ENCODE peak calls at places on chromosomes 6 and 20, in six cellular contexts. X is suprapubic skin, C is ovary, K is stomach, Z is uterus, P is A549. I is an unnamed sample.

GRCh38 chr6:84643778-84644177 is 120.6 kb downstream of the TBX18 start:
- DNase-seq in X (no peak), C (no peak), K (no peak), Z (no peak), P (peak; percentile 20), I (no peak)

GRCh38 chr6:15791401-15792137 is 128.7 kb upstream of the DTNBP1 start:
- DNase-seq in X (no peak), C (no peak), K (no peak), Z (no peak), P (no peak), I (no peak)

GRCh38 chr20:23159923-23160445 is 73.9 kb upstream of the CD93 start:
- DNase-seq in X (no peak), C (no peak), K (no peak), Z (no peak), P (no peak), I (no peak)

GRCh38 chr6:106731144-106731842 is 101.9 kb downstream of the QRSL1 start:
- DNase-seq in X (no peak), C (no peak), K (peak; percentile 70), Z (no peak), P (peak; percentile 64), I (no peak)

GRCh38 chr6:104630522-104630921 is 229.2 kb downstream of the HACE1 start:
- DNase-seq in X (no peak), C (no peak), K (no peak), Z (no peak), P (no peak), I (no peak)

GRCh38 chr20:58847483-58847882 is 3.2 kb downstream of the GNAS-AS1 start:
- DNase-seq in X (no peak), C (no peak), K (no peak), Z (no peak), P (no peak), I (no peak)

GRCh38 chr20:51736947-51737346 is 31.2 kb downstream of the ATP9A start:
- DNase-seq in X (no peak), C (no peak), K (no peak), Z (no peak), P (no peak), I (no peak)

GRCh38 chr6:134805163-134805562 is 144.7 kb downstream of the ALDH8A1 start:
- DNase-seq in X (no peak), C (no peak), K (no peak), Z (no peak), P (no peak), I (no peak)

GRCh38 chr20:41169791-41170351 is 32.5 kb downstream of the PLCG1 start:
- DNase-seq in X (peak; percentile 51), C (peak; percentile 12), K (no peak), Z (peak; percentile 12), P (no peak), I (no peak)

GRCh38 chr6:111709615-111710398 is 104.1 kb upstream of the TRAF3IP2 start:
- DNase-seq in X (no peak), C (peak; percentile 76), K (peak; percentile 69), Z (peak; percentile 75), P (peak; percentile 48), I (peak; percentile 83)

GRCh38 chr6:39707962-39708683 is 17.1 kb downstream of the KIF6 start:
- DNase-seq in X (no peak), C (no peak), K (no peak), Z (no peak), P (no peak), I (no peak)

GRCh38 chr20:3412600-3413392 is 5.3 kb upstream of the DNAAF9 start:
- DNase-seq in X (no peak), C (no peak), K (no peak), Z (no peak), P (no peak), I (no peak)

GRCh38 chr20:3209023-3209945 is at the start of gene ITPA:
- DNase-seq in X (peak; percentile 77), C (peak; percentile 57), K (peak; percentile 57), Z (peak; percentile 45), P (peak; percentile 58), I (no peak)

GRCh38 chr6:95545691-95546090 is 31.6 kb upstream of the MANEA start:
- DNase-seq in X (no peak), C (no peak), K (no peak), Z (no peak), P (no peak), I (no peak)

GRCh38 chr6:148711833-148712653 is 34.8 kb upstream of the UST start:
- DNase-seq in X (no peak), C (no peak), K (no peak), Z (no peak), P (no peak), I (no peak)

GRCh38 chr6:143936347-143936746 is 71.7 kb downstream of the PLAGL1 start:
- DNase-seq in X (no peak), C (no peak), K (no peak), Z (no peak), P (no peak), I (no peak)

GRCh38 chr6:101747160-101747559 is 353.7 kb downstream of the GRIK2 start:
- DNase-seq in X (no peak), C (no peak), K (no peak), Z (no peak), P (no peak), I (no peak)

GRCh38 chr20:23298926-23299672 is 51.5 kb upstream of the NXT1 start:
- DNase-seq in X (no peak), C (no peak), K (no peak), Z (no peak), P (no peak), I (no peak)

GRCh38 chr6:122712864-122713612 is 66.5 kb upstream of the FABP7 start:
- DNase-seq in X (no peak), C (no peak), K (no peak), Z (no peak), P (no peak), I (no peak)

GRCh38 chr20:35437599-35437998 is 429 bp downstream of the GDF5 start:
- DNase-seq in X (no peak), C (no peak), K (no peak), Z (no peak), P (no peak), I (no peak)

GRCh38 chr6:72968704-72969103 is 256.6 kb downstream of the KHDC1L start:
- DNase-seq in X (no peak), C (no peak), K (no peak), Z (no peak), P (peak; percentile 24), I (no peak)

GRCh38 chr6:167758309-167759023 is 68.2 kb upstream of the AFDN start:
- DNase-seq in X (no peak), C (no peak), K (no peak), Z (no peak), P (no peak), I (no peak)

GRCh38 chr6:25404094-25404493 is 124.9 kb downstream of the CARMIL1 start:
- DNase-seq in X (no peak), C (no peak), K (no peak), Z (no peak), P (no peak), I (no peak)

GRCh38 chr20:4951299-4951698 is 50.0 kb downstream of the SLC23A2 start:
- DNase-seq in X (no peak), C (no peak), K (no peak), Z (peak; percentile 27), P (peak; percentile 53), I (peak; percentile 29)
- H3K27ac ChIP-seq in X (peak overlapping the region; percentile 4), C (peak overlapping the region; percentile 23), K (peak overlapping the region; percentile 63), Z (peak overlapping the region; percentile 91), P (peak overlapping the region; percentile 47), I (peak overlapping the region; percentile 47)

DNA sequence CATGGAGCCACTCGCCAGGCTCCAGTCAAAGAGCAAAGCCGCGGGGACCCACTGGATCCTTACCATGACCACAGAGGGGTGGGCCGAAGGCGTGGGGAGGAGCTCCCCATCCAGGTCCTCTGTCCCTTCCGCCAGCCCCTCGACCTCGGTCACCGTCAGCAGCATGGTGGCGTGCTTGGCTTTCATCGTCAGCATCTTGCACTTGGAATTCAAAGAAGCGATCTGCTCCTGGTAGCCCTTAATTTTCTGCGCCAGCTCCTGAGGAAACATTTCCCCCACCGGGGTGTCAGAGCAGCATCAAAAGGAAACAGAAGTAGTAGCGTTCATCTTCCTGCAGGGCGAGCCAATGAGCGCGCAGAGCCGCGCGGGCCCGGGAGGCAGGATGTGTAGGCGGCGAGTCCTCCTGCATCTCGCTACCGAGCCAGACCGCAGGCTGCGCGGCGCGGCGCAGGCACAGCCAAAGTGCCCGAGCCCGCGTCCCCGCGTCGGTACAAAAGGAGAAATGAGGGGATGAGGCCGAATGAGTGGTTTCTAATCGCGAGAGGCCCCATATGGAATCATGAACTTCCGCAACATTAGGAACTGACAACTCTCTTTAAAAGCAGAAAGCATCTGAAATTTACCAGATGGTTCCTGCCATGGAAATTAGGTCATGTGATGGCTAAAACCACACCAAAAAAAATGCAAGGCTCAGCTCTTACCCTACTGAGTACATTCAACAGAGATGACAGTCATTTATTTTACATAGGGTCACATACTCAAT is 335.2 kb downstream of the SYNE1 start:
- DNase-seq in X (peak; percentile 90), C (peak; percentile 85), K (peak; percentile 82), Z (peak; percentile 86), P (peak; percentile 84), I (peak; percentile 94)
- TF ChIP-seq POLR2A in X (peak; percentile 13), C (peak; percentile 23), K (no peak), Z (peak; percentile 33), P (peak; percentile 56), I (no peak)

GRCh38 chr6:109480993-109481480 is 2.0 kb downstream of the ZBTB24 start:
- DNase-seq in X (no peak), C (no peak), K (no peak), Z (no peak), P (no peak), I (no peak)
- H3K4me3 ChIP-seq in X (peak overlapping the region; percentile 1), C (no peak overlapping the region), K (peak overlapping the region; percentile 99), Z (peak overlapping the region; percentile 3), P (no peak overlapping the region), I (no peak overlapping the region)

GRCh38 chr20:13877789-13878188 is 93.0 kb downstream of the NDUFAF5 start:
- DNase-seq in X (no peak), C (no peak), K (no peak), Z (no peak), P (no peak), I (no peak)
- H3K27ac ChIP-seq in X (no peak overlapping the region), C (no peak overlapping the region), K (peak overlapping the region; percentile 26), Z (peak overlapping the region; percentile 68), P (no peak overlapping the region), I (no peak overlapping the region)

I was measured in heart left ventricle.